ENCODE peak calls at places on chromosomes 13 and 19, in five cellular contexts. E is GM12878, S is K562, J is upper lobe of left lung, X is HepG2. Z is an unnamed sample. For H3K36me3, the result is how much of the 10 kb centered on the place peaks cover.

GRCh38 chr13:99085139-99085845 is 107.4 kb upstream of the DOCK9 start:
- ATAC-seq in S (no peak), J (no peak), E (no peak), X (no peak), Z (no peak)

GRCh38 chr13:61414686-61415664 is 674 bp downstream of the PCDH20 start:
- ATAC-seq in S (no peak), J (peak), X (peak), E (no peak), Z (peak)

GRCh38 chr13:99307648-99308339 is 595 bp upstream of the GPR183 start:
- ATAC-seq in E (peak), X (no peak), J (peak), S (peak), Z (no peak)

GRCh38 chr13:23810842-23811241 is 78.4 kb downstream of the MIPEP start:
- ATAC-seq in S (no peak), J (no peak), X (no peak), E (peak), Z (no peak)

GRCh38 chr13:98141938-98142426 is 912 bp upstream of the FARP1 start:
- ATAC-seq in J (peak), E (peak), S (no peak), X (peak), Z (no peak)

GRCh38 chr13:83975668-83976165 is 93.4 kb upstream of the SLITRK1 start:
- ATAC-seq in S (no peak), X (no peak), E (peak), J (no peak), Z (no peak)

GRCh38 chr13:97386832-97387486 is 47.0 kb upstream of the RAP2A start:
- ATAC-seq in E (peak), J (peak), S (no peak), X (no peak), Z (peak)

GRCh38 chr19:13492128-13492527 is 14.2 kb downstream of the CACNA1A start:
- ATAC-seq in S (no peak), E (no peak), J (no peak), X (no peak), Z (no peak)

GRCh38 chr13:114055766-114056165 is 76.7 kb downstream of the RASA3 start:
- ATAC-seq in S (no peak), E (no peak), J (no peak), X (no peak), Z (no peak)

DNA sequence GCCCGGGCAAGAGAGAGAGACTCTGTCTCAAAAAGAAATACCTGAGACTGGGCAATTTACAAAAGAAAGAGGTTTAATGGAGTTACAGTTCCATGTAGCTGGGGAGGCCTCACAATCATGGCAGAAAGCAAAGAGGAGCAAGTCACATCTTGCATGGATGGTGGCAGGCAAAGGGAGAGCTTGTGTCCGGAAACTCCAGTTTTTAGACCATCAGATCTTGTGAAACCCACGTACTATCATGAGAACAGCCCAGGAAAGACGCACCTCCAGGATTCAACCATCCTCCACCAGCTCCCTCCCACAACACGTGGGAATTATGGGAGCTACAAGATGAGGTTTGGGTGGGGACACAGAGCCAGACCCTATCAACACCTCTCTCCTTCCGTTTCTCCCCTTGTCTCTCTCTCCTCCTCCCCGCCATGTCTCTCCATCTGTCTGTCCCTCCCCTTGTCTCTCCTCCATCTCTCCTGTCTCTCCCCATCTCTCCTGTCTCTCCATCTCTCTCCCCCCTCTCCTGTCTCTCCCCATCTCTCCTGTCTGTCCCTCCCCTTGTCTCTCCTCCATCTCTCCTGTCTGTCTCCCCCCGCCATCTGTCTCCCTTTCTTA is 10.0 kb downstream of the POLR2E start:
- ATAC-seq in X (no peak), S (no peak), J (no peak), E (no peak), Z (no peak)
- TF ChIP-seq POLR2AphosphoS5 in X (peak), S (no peak), J (no peak), E (peak), Z (no peak)

GRCh38 chr13:30704596-30704995 is 30.7 kb upstream of the ALOX5AP start:
- ATAC-seq in X (no peak), J (no peak), E (no peak), S (no peak), Z (no peak)
- H3K36me3 ChIP-seq in X (under half), J (under half), E (under half), S (under half), Z (under half)

GRCh38 chr13:110336681-110337080 is 29.6 kb downstream of the COL4A2 start:
- ATAC-seq in S (no peak), J (no peak), E (no peak), X (no peak), Z (no peak)
- TF ChIP-seq EP300 in S (no peak), J (no peak), E (no peak), X (no peak), Z (no peak)

GRCh38 chr19:3954107-3954506 is 16.8 kb downstream of the DAPK3 start:
- ATAC-seq in X (no peak), S (no peak), J (no peak), E (no peak), Z (no peak)
- TF ChIP-seq POLR2AphosphoS5 in X (no peak), S (no peak), J (no peak), E (no peak), Z (no peak)

DNA sequence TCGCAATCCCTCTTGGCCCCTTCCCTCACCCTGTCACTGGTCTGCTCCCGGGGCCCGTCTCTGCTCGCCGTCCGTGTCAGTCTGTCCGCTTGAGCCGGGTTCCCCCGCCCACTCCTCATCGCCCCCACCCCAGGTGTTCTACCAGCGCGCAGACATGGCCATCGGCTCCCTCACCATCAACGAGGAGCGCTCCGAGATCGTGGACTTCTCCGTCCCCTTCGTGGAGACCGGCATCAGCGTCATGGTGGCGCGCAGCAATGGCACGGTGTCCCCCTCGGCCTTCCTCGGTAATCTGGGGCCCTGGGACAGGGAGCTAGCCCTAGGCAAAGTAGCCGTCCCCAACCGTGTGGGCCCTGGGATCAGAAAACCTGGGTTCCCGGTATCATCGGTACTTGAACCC is 22.4 kb downstream of the GRIN2D start:
- ATAC-seq in J (no peak), E (no peak), X (no peak), S (no peak), Z (no peak)
- H3K36me3 ChIP-seq in J (under half), E (under half), X (under half), S (half or more), Z (under half)

Z was measured in gastroesophageal sphincter.